ENCODE peak calls at places on chromosomes 5 and 9, in ten cellular contexts. G is activated T-cell treated with anti-CD3 and anti-CD28 coated beads, Interleukin-2, amount 50 U/mL, for 48 hours; V is neuronal stem cell; M is IMR-90; J is psoas muscle; S is SK-N-SH; F is stimulated activated CD4-positive, alpha-beta T cell treated with anti-CD3 and anti-CD28 coated beads, Interleukin-4, amount 100 ng/mL, for 24 hours; L is ureter; K is A549; H is T-helper 1 cell. D is an unnamed sample.

GRCh38 chr9:89359018-89359417 is 40.7 kb downstream of the SECISBP2 start:
- DNase-seq in G (no peak), V (no peak), M (no peak), J (peak), S (peak), F (no peak), L (peak), K (no peak), H (no peak), D (no peak)

GRCh38 chr9:114120192-114121014 is 21.3 kb upstream of the KIF12 start:
- DNase-seq in G (no peak), V (no peak), M (no peak), J (no peak), S (no peak), F (no peak), L (no peak), K (no peak), H (no peak), D (no peak)

GRCh38 chr5:80958611-80959010 is 1.6 kb upstream of the RASGRF2 start:
- DNase-seq in G (no peak), V (no peak), M (no peak), J (no peak), S (no peak), F (no peak), L (no peak), K (no peak), H (no peak), D (no peak)

GRCh38 chr9:92634712-92635605 is 35.0 kb downstream of the IPPK start:
- DNase-seq in G (peak), V (peak), M (peak), J (peak), S (peak), F (peak), L (peak), K (peak), H (peak), D (peak)

GRCh38 chr5:143008809-143009521 is 238.8 kb downstream of the ARHGAP26 start:
- DNase-seq in G (peak), V (no peak), M (peak), J (no peak), S (no peak), F (peak), L (no peak), K (no peak), H (peak), D (peak)

GRCh38 chr5:95668728-95669127 is 14.1 kb downstream of the SPATA9 start:
- DNase-seq in G (no peak), V (no peak), M (peak), J (no peak), S (no peak), F (no peak), L (no peak), K (no peak), H (no peak), D (no peak)

GRCh38 chr5:67301285-67301904 is 104.8 kb upstream of the CD180 start:
- DNase-seq in G (no peak), V (no peak), M (peak), J (peak), S (no peak), F (no peak), L (peak), K (no peak), H (no peak), D (no peak)

GRCh38 chr9:34334337-34334824 is 5.0 kb downstream of the NUDT2 start:
- DNase-seq in G (no peak), V (no peak), M (peak), J (no peak), S (no peak), F (no peak), L (no peak), K (no peak), H (no peak), D (no peak)

GRCh38 chr5:73280821-73281746 is 108.1 kb downstream of the TMEM174 start:
- DNase-seq in G (no peak), V (no peak), M (peak), J (no peak), S (peak), F (no peak), L (peak), K (peak), H (no peak), D (no peak)

GRCh38 chr9:15509931-15510788 is 610 bp downstream of the PSIP1 start:
- DNase-seq in G (peak), V (peak), M (no peak), J (peak), S (peak), F (peak), L (no peak), K (peak), H (peak), D (peak)

GRCh38 chr5:69209607-69210006 is 20.2 kb downstream of the CENPH start:
- DNase-seq in G (no peak), V (no peak), M (peak), J (no peak), S (no peak), F (no peak), L (no peak), K (no peak), H (no peak), D (no peak)

GRCh38 chr9:121718063-121718462 is 66.6 kb downstream of the DAB2IP start:
- DNase-seq in G (no peak), V (peak), M (peak), J (no peak), S (peak), F (no peak), L (peak), K (no peak), H (no peak), D (no peak)

GRCh38 chr9:4259489-4259888 is 40.4 kb downstream of the GLIS3 start:
- DNase-seq in G (no peak), V (no peak), M (no peak), J (no peak), S (no peak), F (no peak), L (no peak), K (no peak), H (no peak), D (no peak)

GRCh38 chr5:77893225-77893860 is 117.2 kb upstream of the TBCA start:
- DNase-seq in G (no peak), V (no peak), M (peak), J (no peak), S (no peak), F (no peak), L (no peak), K (peak), H (peak), D (no peak)

GRCh38 chr5:82100303-82101077 is 128.7 kb downstream of the ATG10 start:
- DNase-seq in G (no peak), V (no peak), M (peak), J (no peak), S (no peak), F (no peak), L (no peak), K (peak), H (peak), D (peak)

GRCh38 chr5:6704361-6704851 is 8.8 kb upstream of the TENT4A start:
- DNase-seq in G (no peak), V (no peak), M (peak), J (peak), S (no peak), F (no peak), L (peak), K (no peak), H (no peak), D (no peak)

GRCh38 chr5:66896207-66896606 is 300.0 kb downstream of the MAST4 start:
- DNase-seq in G (no peak), V (no peak), M (peak), J (no peak), S (no peak), F (no peak), L (no peak), K (no peak), H (no peak), D (no peak)

GRCh38 chr9:98597372-98597771 is 111.4 kb downstream of the GABBR2 start:
- DNase-seq in G (no peak), V (no peak), M (peak), J (no peak), S (no peak), F (no peak), L (no peak), K (no peak), H (no peak), D (no peak)

GRCh38 chr5:132370241-132370820 is 821 bp downstream of the SLC22A5 start:
- DNase-seq in G (no peak), V (no peak), M (no peak), J (peak), S (no peak), F (no peak), L (no peak), K (no peak), H (no peak), D (no peak)

GRCh38 chr5:94080390-94080789 is 339.0 kb upstream of the POU5F2 start:
- DNase-seq in G (no peak), V (no peak), M (no peak), J (no peak), S (no peak), F (no peak), L (no peak), K (no peak), H (no peak), D (no peak)

GRCh38 chr9:114757395-114757794 is 48.4 kb downstream of the TNFSF15 start:
- DNase-seq in G (no peak), V (no peak), M (no peak), J (no peak), S (no peak), F (no peak), L (no peak), K (no peak), H (no peak), D (no peak)

GRCh38 chr5:148899993-148900392 is 73.6 kb downstream of the ADRB2 start:
- DNase-seq in G (no peak), V (no peak), M (no peak), J (no peak), S (no peak), F (no peak), L (peak), K (no peak), H (no peak), D (no peak)

GRCh38 chr5:108720416-108720815 is 27.3 kb upstream of the FER start:
- DNase-seq in G (no peak), V (no peak), M (peak), J (no peak), S (no peak), F (no peak), L (no peak), K (no peak), H (peak), D (no peak)

GRCh38 chr5:123089572-123089970 is 530 bp downstream of the PRDM6 start:
- DNase-seq in G (no peak), V (no peak), M (peak), J (peak), S (peak), F (no peak), L (no peak), K (peak), H (no peak), D (no peak)

GRCh38 chr5:32027093-32027716 is 146.9 kb downstream of the GOLPH3 start:
- DNase-seq in G (no peak), V (no peak), M (no peak), J (no peak), S (no peak), F (no peak), L (no peak), K (no peak), H (no peak), D (no peak)

GRCh38 chr9:130823435-130823834 is 11.6 kb upstream of the ABL1 start:
- DNase-seq in G (no peak), V (no peak), M (peak), J (no peak), S (no peak), F (no peak), L (no peak), K (no peak), H (no peak), D (no peak)

GRCh38 chr5:74371621-74372020 is 268.9 kb downstream of the ENC1 start:
- DNase-seq in G (no peak), V (no peak), M (no peak), J (no peak), S (no peak), F (no peak), L (no peak), K (no peak), H (no peak), D (no peak)

GRCh38 chr9:101072259-101072658 is 43.7 kb downstream of the PLPPR1 start:
- DNase-seq in G (no peak), V (no peak), M (no peak), J (no peak), S (no peak), F (no peak), L (no peak), K (no peak), H (no peak), D (no peak)

GRCh38 chr5:10275991-10276390 is 25.9 kb downstream of the CCT5 start:
- DNase-seq in G (no peak), V (no peak), M (no peak), J (no peak), S (no peak), F (no peak), L (peak), K (no peak), H (no peak), D (no peak)

GRCh38 chr5:177426566-177427210 is at the start of gene GRK6:
- DNase-seq in G (peak), V (peak), M (no peak), J (peak), S (peak), F (peak), L (peak), K (no peak), H (peak), D (peak)

D was measured in MM.1S.